ENCODE peak calls at places on chromosomes 2 and 18, in five cellular contexts. One of them, this sample, is unnamed.
A peak's percentile ranks its signal among the peaks of the same experiment; 100 is the strongest.

GRCh38 chr2:122530812-122531211 is 775.4 kb downstream of the TSN start:
- DNase-seq in GM23338: no peak
- DNase-seq in lung: no peak
- DNase-seq in sigmoid colon: no peak
- DNase-seq in GM06990: peak; percentile 15
- DNase-seq in this sample: peak; percentile 62

GRCh38 chr2:65281626-65282351 is 54.2 kb downstream of the ACTR2 start:
- DNase-seq in GM23338: peak; percentile 69
- DNase-seq in lung: no peak
- DNase-seq in sigmoid colon: peak; percentile 80
- DNase-seq in GM06990: no peak
- DNase-seq in this sample: no peak

GRCh38 chr2:141611981-141612380 is 518.8 kb downstream of the LRP1B start:
- DNase-seq in GM23338: no peak
- DNase-seq in lung: no peak
- DNase-seq in sigmoid colon: no peak
- DNase-seq in GM06990: no peak
- DNase-seq in this sample: no peak

GRCh38 chr18:23020555-23021294 is 87.6 kb downstream of the RBBP8 start:
- DNase-seq in GM23338: no peak
- DNase-seq in lung: no peak
- DNase-seq in sigmoid colon: no peak
- DNase-seq in GM06990: no peak
- DNase-seq in this sample: no peak

GRCh38 chr2:20578895-20579825 is 71.7 kb downstream of the HS1BP3 start:
- DNase-seq in GM23338: peak; percentile 23
- DNase-seq in lung: peak; percentile 58
- DNase-seq in sigmoid colon: peak; percentile 93
- DNase-seq in GM06990: peak; percentile 77
- DNase-seq in this sample: peak; percentile 79

GRCh38 chr2:28283861-28284260 is 108.8 kb upstream of the FOSL2 start:
- DNase-seq in GM23338: no peak
- DNase-seq in lung: no peak
- DNase-seq in sigmoid colon: no peak
- DNase-seq in GM06990: no peak
- DNase-seq in this sample: no peak

GRCh38 chr2:45027051-45027450 is 17.8 kb upstream of the SIX2 start:
- DNase-seq in GM23338: no peak
- DNase-seq in lung: no peak
- DNase-seq in sigmoid colon: no peak
- DNase-seq in GM06990: no peak
- DNase-seq in this sample: no peak

GRCh38 chr2:102826904-102827303 is 65.1 kb downstream of the TMEM182 start:
- DNase-seq in GM23338: peak; percentile 14
- DNase-seq in lung: no peak
- DNase-seq in sigmoid colon: no peak
- DNase-seq in GM06990: no peak
- DNase-seq in this sample: no peak

GRCh38 chr2:55585451-55586079 is 31.9 kb downstream of the PPP4R3B start:
- DNase-seq in GM23338: no peak
- DNase-seq in lung: no peak
- DNase-seq in sigmoid colon: no peak
- DNase-seq in GM06990: no peak
- DNase-seq in this sample: no peak

GRCh38 chr2:85540131-85540587 is 1.2 kb downstream of the MAT2A start:
- DNase-seq in GM23338: no peak
- DNase-seq in lung: no peak
- DNase-seq in sigmoid colon: no peak
- DNase-seq in GM06990: no peak
- DNase-seq in this sample: no peak

DNA sequence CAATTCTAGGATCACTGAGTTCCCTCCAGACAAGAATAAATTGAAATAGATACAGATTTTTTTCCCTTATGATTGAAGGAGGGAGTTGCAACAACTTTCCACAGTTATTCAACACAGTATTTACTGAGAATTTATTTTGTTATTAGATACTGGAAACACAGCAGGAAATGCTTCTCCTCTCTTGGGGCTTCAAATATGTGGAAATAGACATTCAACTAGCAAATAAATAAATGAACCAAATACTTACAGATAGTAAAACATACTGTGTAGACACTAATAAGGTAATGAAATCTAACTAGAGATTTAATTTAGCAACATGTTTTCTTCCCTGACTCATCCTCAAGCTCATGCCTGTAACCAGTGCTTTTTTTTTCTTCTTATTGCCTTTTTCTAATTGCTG is 169.2 kb downstream of the LNPK start:
- DNase-seq in GM23338: no peak
- DNase-seq in lung: no peak
- DNase-seq in sigmoid colon: no peak
- DNase-seq in GM06990: no peak
- DNase-seq in this sample: no peak
- TF ChIP-seq CTCF in GM23338: no peak
- TF ChIP-seq CTCF in lung: no peak
- TF ChIP-seq CTCF in sigmoid colon: no peak
- TF ChIP-seq CTCF in GM06990: no peak
- TF ChIP-seq CTCF in this sample: no peak

DNA sequence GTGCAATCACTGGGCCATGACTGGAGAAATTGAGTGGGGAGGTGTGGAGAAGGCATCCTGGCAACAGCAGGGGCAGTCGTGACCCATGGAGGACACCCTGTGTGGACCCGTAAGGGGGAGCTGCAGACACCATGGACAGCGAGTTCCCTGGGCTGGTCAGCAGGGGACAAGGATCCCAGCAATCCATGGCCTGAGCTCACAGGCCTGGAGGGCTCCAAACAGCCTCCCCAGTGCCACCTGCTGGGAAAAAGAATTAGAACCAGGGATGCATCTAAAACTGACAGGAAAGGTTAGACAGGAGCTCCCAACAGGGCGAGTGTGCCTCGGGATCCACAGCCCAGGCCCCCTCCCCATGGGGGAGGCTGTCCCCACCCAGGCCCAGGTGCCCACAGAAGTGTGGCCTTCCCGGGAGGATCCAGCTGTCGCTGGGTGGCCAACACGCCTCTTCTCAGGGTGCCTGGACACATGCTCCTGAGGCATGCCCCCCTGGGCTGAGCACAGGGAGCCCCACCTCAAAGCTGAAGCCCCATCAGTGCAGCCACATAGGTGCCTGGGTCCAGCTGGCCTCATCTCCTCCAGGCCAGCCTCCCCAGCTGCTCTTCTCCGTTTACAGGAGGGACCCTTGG is 20.5 kb upstream of the KIF1A start:
- DNase-seq in GM23338: peak; percentile 83
- DNase-seq in lung: peak; percentile 45
- DNase-seq in sigmoid colon: no peak
- DNase-seq in GM06990: no peak
- DNase-seq in this sample: peak; percentile 72
- TF ChIP-seq CTCF in GM23338: peak; percentile 37
- TF ChIP-seq CTCF in lung: peak; percentile 15
- TF ChIP-seq CTCF in sigmoid colon: peak; percentile 28
- TF ChIP-seq CTCF in GM06990: peak; percentile 56
- TF ChIP-seq CTCF in this sample: peak; percentile 34

DNA sequence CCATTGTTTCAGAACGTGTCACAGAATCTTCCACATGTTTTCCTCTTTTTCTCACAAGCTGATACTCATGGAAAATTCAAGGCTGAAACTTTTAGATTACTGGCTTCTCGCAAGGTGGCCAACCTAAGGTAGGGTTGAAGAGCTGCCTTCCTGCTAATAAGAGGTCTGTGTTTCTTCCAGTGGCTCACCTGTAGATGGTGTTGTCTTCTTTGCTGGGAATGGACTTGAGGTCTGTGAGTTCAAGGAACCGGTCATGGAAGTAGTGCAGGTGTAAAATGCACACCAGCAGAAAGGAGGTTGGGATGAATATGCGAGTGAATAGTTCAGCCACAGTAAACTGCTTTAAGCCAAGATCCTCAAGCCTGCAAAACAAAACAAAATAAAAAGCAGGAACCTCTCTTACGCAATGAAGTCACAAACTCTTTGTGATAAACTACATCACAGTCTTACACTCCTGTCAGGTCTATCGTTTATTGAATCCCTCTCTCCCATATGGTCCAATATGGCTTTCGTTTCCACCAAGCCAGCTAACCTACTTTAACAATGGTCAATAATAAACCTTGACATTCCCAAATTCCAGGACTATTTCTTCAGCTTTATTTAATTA is 258.9 kb downstream of the NAPG start:
- DNase-seq in GM23338: no peak
- DNase-seq in lung: no peak
- DNase-seq in sigmoid colon: no peak
- DNase-seq in GM06990: no peak
- DNase-seq in this sample: no peak
- TF ChIP-seq CTCF in GM23338: peak; percentile 12
- TF ChIP-seq CTCF in lung: no peak
- TF ChIP-seq CTCF in sigmoid colon: no peak
- TF ChIP-seq CTCF in GM06990: peak; percentile 6
- TF ChIP-seq CTCF in this sample: no peak

GRCh38 chr18:267688-268552 is at the start of gene THOC1:
- DNase-seq in GM23338: peak; percentile 97
- DNase-seq in lung: peak; percentile 94
- DNase-seq in sigmoid colon: peak; percentile 96
- DNase-seq in GM06990: peak; percentile 95
- DNase-seq in this sample: peak; percentile 96
- TF ChIP-seq CTCF in GM23338: no peak
- TF ChIP-seq CTCF in lung: no peak
- TF ChIP-seq CTCF in sigmoid colon: no peak
- TF ChIP-seq CTCF in GM06990: no peak
- TF ChIP-seq CTCF in this sample: no peak